ENCODE peak calls at places on chromosomes 6 and 20, in ten cellular contexts. K is heart right ventricle; O is BJ; J is cardiac fibroblast; Q is choroid plexus epithelial cell; C is lung; G is CD8-positive, alpha-beta T cell; R is pancreas; X is psoas muscle; Y is AG04450. A is an unnamed sample.

GRCh38 chr20:41139227-41140093 is 2.1 kb downstream of the PLCG1 start:
- DNase-seq in K (no peak), R (no peak), J (no peak), Q (no peak), C (no peak), G (no peak), X (no peak), Y (no peak), O (no peak), A (no peak)

GRCh38 chr20:34871966-34872603 is 571 bp downstream of the GGT7 start:
- DNase-seq in Q (no peak), J (no peak), K (no peak), C (no peak), G (no peak), X (no peak), O (no peak), R (no peak), Y (no peak), A (no peak)

GRCh38 chr6:170207586-170207985 is 83.3 kb downstream of the DLL1 start:
- DNase-seq in X (no peak), C (peak), K (no peak), Y (no peak), Q (no peak), G (no peak), J (no peak), O (no peak), R (peak), A (no peak)

GRCh38 chr6:45880139-45880538 is 135.5 kb downstream of the CLIC5 start:
- DNase-seq in K (no peak), C (no peak), R (no peak), O (no peak), X (no peak), Q (no peak), Y (no peak), J (peak), G (no peak), A (no peak)

GRCh38 chr6:141472123-141472522 is 660.6 kb upstream of the GJE1 start:
- DNase-seq in Q (no peak), K (no peak), X (no peak), R (no peak), J (no peak), Y (no peak), G (no peak), O (no peak), C (no peak), A (no peak)

GRCh38 chr6:17289491-17290106 is 8.4 kb downstream of the RBM24 start:
- DNase-seq in K (peak), X (peak), Q (no peak), Y (no peak), R (no peak), J (peak), G (no peak), C (peak), O (no peak), A (no peak)

GRCh38 chr6:71248306-71248705 is 40.3 kb upstream of the OGFRL1 start:
- DNase-seq in Y (peak), X (no peak), Q (peak), J (peak), G (no peak), O (peak), C (no peak), R (no peak), K (no peak), A (peak)

GRCh38 chr6:35024601-35025054 is 116.5 kb downstream of the TCP11 start:
- DNase-seq in Y (no peak), K (peak), G (no peak), X (peak), O (no peak), C (peak), J (peak), R (no peak), Q (peak), A (peak)

DNA sequence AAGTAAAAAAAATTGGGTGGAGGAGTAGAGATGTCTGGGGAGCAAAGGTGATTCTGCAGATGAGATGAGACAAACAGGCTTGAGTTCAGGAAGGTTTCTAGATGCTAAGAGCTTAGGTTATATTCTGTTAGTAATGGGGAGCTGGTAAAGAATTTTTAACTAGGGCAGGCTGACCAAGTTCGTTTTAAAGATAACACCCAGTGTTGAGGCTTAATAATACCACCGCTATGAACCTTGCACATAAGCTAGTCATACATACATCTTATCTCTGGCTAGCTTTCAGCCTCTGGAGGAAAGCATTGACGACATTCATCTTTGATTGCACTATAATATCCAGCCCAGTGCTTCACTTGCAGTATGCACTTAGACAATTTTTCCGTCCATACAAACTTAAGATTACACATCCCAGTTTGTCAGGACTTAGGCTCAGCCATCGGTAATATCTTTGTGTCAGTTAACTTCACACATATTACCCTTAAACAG is 12.1 kb downstream of the NHSL1 start:
- DNase-seq in K (no peak), X (no peak), R (no peak), C (no peak), G (no peak), Q (no peak), Y (no peak), J (peak), O (no peak), A (no peak)
- H3K4me3 ChIP-seq in K (no peak), X (no peak), R (no peak), C (no peak), G (no peak), Q (no peak), Y (no peak), J (no peak), O (no peak), A (no peak)

GRCh38 chr6:81753709-81754678 is 1.5 kb upstream of the TENT5A start:
- DNase-seq in O (no peak), Q (peak), G (peak), Y (no peak), R (peak), C (peak), X (peak), J (peak), K (peak), A (peak)

GRCh38 chr6:81754906-81755305 is 2.4 kb upstream of the TENT5A start:
- DNase-seq in G (no peak), J (no peak), O (no peak), Q (no peak), X (no peak), Y (no peak), C (no peak), R (no peak), K (no peak), A (no peak)

GRCh38 chr6:81752084-81752968 is at the start of gene TENT5A:
- DNase-seq in Q (peak), O (peak), C (peak), Y (peak), G (peak), X (peak), R (peak), K (peak), J (peak), A (peak)

GRCh38 chr6:81751388-81752083 is 945 bp downstream of the TENT5A start:
- DNase-seq in Q (peak), X (peak), R (peak), J (peak), O (no peak), K (peak), G (peak), Y (no peak), C (peak), A (peak)

DNA sequence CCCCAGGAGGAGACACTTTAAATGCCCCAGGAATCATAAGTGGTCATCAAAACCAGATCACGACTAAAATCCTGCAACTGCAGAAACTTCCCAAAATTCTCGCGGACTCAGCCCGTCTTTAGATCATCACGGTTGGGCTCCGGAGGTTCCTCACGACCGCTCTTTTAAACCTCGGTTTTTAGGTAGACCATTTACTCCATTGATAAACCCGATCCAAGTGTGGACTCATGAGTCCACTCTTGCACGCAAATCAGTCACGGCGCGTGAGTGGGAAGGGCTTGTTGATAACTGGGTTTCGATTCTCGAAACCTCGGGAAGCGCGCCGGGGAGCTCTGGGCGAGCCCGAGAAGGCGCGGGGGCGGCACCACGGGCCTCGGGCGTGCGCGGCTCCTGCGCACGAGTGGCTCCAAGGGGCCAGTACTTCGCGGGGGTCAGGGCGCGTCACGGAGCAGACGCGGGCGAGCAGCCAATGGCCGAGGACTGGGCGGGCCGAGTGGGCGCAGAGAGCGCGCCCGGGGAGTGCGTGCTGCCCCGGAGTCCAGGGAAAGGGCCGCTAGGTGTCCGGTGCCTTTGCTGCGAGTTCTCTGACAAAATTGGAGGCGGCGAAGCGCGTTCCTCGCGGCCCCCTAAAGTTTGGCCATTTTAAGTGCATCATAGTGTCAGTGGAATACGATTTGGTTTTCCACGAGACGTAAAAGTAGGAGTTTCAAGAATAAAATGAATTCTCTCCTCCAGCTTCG is 658 bp upstream of the TENT5A start:
- DNase-seq in R (peak), Q (peak), G (peak), K (peak), Y (peak), O (peak), C (peak), X (peak), J (peak), A (peak)
- TF ChIP-seq CTCF in R (no peak), Q (peak), G (no peak), K (no peak), Y (peak), O (peak), C (no peak), X (no peak), J (peak), A (peak)

GRCh38 chr20:22430154-22430745 is 154.1 kb downstream of the FOXA2 start:
- DNase-seq in Q (no peak), G (no peak), Y (no peak), J (peak), C (no peak), X (no peak), O (no peak), K (no peak), R (no peak), A (no peak)
- H3K4me3 ChIP-seq in Q (no peak), G (no peak), Y (no peak), J (no peak), C (no peak), X (no peak), O (no peak), K (no peak), R (no peak), A (no peak)

GRCh38 chr20:45085867-45086266 is 15.1 kb downstream of the KCNS1 start:
- DNase-seq in R (no peak), Q (no peak), X (no peak), G (no peak), C (no peak), K (no peak), J (no peak), O (no peak), Y (no peak), A (no peak)
- TF ChIP-seq CTCF in R (no peak), Q (no peak), X (no peak), G (no peak), C (no peak), K (no peak), J (no peak), O (no peak), Y (no peak), A (no peak)

GRCh38 chr6:30793521-30794194 is 49.3 kb upstream of the IER3 start:
- DNase-seq in Q (peak), C (no peak), X (no peak), O (no peak), R (no peak), G (no peak), K (no peak), J (peak), Y (peak), A (peak)
- H3K4me3 ChIP-seq in Q (no peak), C (no peak), X (no peak), O (no peak), R (no peak), G (peak), K (no peak), J (no peak), Y (no peak), A (no peak)

GRCh38 chr20:39829713-39830112 is 859.3 kb downstream of the MAFB start:
- DNase-seq in Y (no peak), C (no peak), Q (no peak), O (no peak), R (no peak), G (no peak), J (no peak), X (no peak), K (no peak), A (no peak)
- TF ChIP-seq CTCF in Y (no peak), C (no peak), Q (no peak), O (no peak), R (no peak), G (no peak), J (no peak), X (no peak), K (no peak), A (no peak)

GRCh38 chr20:346033-346639 is 775 bp upstream of the NRSN2 start:
- DNase-seq in R (no peak), K (no peak), X (no peak), Q (no peak), J (no peak), O (no peak), Y (no peak), G (no peak), C (no peak), A (no peak)
- H3K4me3 ChIP-seq in R (no peak), K (peak), X (peak), Q (peak), J (peak), O (peak), Y (peak), G (no peak), C (no peak), A (peak)

DNA sequence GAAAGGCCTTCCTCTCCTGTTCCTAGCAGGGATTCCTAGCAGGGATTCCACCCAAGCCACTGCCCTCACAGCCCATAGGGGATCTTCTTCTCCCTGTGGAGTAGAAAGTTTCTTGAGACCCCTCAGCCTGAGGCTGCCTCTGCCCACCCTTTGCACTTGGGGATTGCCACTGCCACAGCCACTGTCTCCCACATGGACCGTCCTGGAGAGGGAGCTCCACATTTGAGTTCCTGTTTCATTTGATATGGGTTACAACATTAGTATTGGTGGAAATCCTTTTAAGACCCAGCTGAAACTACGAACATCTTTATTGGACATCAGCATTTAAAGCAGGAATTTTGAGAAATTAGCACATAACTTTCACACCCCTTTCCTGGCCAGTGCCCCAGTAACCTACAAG is 25.6 kb downstream of the HLA-G start:
- DNase-seq in G (no peak), K (no peak), O (no peak), Q (peak), C (no peak), J (no peak), Y (no peak), X (no peak), R (no peak), A (no peak)
- TF ChIP-seq CTCF in G (no peak), K (peak), O (no peak), Q (peak), C (no peak), J (no peak), Y (no peak), X (no peak), R (no peak), A (no peak)

GRCh38 chr20:31709939-31710338 is 12.7 kb downstream of the BCL2L1 start:
- DNase-seq in J (no peak), O (no peak), K (no peak), Q (no peak), Y (no peak), C (no peak), G (no peak), R (no peak), X (no peak), A (no peak)
- H3K4me3 ChIP-seq in J (no peak), O (no peak), K (no peak), Q (no peak), Y (no peak), C (no peak), G (no peak), R (no peak), X (peak), A (no peak)

A was measured in astrocyte of the spinal cord.